ENCODE peak calls at places on chromosome 3, in seven cellular contexts. One of them, this sample, is unnamed.

GRCh38 chr3:58434990-58435389 is 1.4 kb upstream of the PDHB start:
- DNase-seq in AG09319: peak
- DNase-seq in body of pancreas: peak
- DNase-seq in heart left ventricle: no peak
- DNase-seq in stimulated activated CD4-positive, alpha-beta T cell treated with anti-CD3 and anti-CD28 coated beads, Interleukin-2, amount 100 ng/mL, for 24 hours: no peak
- DNase-seq in stimulated activated CD8-positive, alpha-beta memory T cell treated with anti-CD3 and anti-CD28 coated beads, Interleukin-4, amount 100 ng/mL, for 4 hours: no peak
- DNase-seq in nucleus accumbens: peak
- DNase-seq in this sample: no peak

GRCh38 chr3:39267631-39268553 is 11.9 kb downstream of the CX3CR1 start:
- DNase-seq in nucleus accumbens: no peak
- DNase-seq in body of pancreas: no peak
- DNase-seq in heart left ventricle: no peak
- DNase-seq in stimulated activated CD4-positive, alpha-beta T cell treated with anti-CD3 and anti-CD28 coated beads, Interleukin-2, amount 100 ng/mL, for 24 hours: peak
- DNase-seq in stimulated activated CD8-positive, alpha-beta memory T cell treated with anti-CD3 and anti-CD28 coated beads, Interleukin-4, amount 100 ng/mL, for 4 hours: peak
- DNase-seq in AG09319: no peak
- DNase-seq in this sample: no peak

GRCh38 chr3:190053919-190054672 is 66.6 kb downstream of the P3H2 start:
- DNase-seq in stimulated activated CD8-positive, alpha-beta memory T cell treated with anti-CD3 and anti-CD28 coated beads, Interleukin-4, amount 100 ng/mL, for 4 hours: no peak
- DNase-seq in AG09319: peak
- DNase-seq in body of pancreas: no peak
- DNase-seq in nucleus accumbens: no peak
- DNase-seq in stimulated activated CD4-positive, alpha-beta T cell treated with anti-CD3 and anti-CD28 coated beads, Interleukin-2, amount 100 ng/mL, for 24 hours: no peak
- DNase-seq in heart left ventricle: peak
- DNase-seq in this sample: no peak

GRCh38 chr3:3127432-3128010 is 781 bp downstream of the TRNT1 start:
- DNase-seq in stimulated activated CD8-positive, alpha-beta memory T cell treated with anti-CD3 and anti-CD28 coated beads, Interleukin-4, amount 100 ng/mL, for 4 hours: no peak
- DNase-seq in AG09319: no peak
- DNase-seq in body of pancreas: no peak
- DNase-seq in nucleus accumbens: no peak
- DNase-seq in heart left ventricle: no peak
- DNase-seq in stimulated activated CD4-positive, alpha-beta T cell treated with anti-CD3 and anti-CD28 coated beads, Interleukin-2, amount 100 ng/mL, for 24 hours: peak
- DNase-seq in this sample: peak

GRCh38 chr3:144028798-144029411 is 57.3 kb downstream of the DIPK2A start:
- DNase-seq in stimulated activated CD8-positive, alpha-beta memory T cell treated with anti-CD3 and anti-CD28 coated beads, Interleukin-4, amount 100 ng/mL, for 4 hours: no peak
- DNase-seq in heart left ventricle: no peak
- DNase-seq in body of pancreas: peak
- DNase-seq in stimulated activated CD4-positive, alpha-beta T cell treated with anti-CD3 and anti-CD28 coated beads, Interleukin-2, amount 100 ng/mL, for 24 hours: no peak
- DNase-seq in nucleus accumbens: no peak
- DNase-seq in AG09319: no peak
- DNase-seq in this sample: no peak

GRCh38 chr3:150960708-150961684 is 11.5 kb downstream of the CLRN1 start:
- DNase-seq in body of pancreas: no peak
- DNase-seq in heart left ventricle: no peak
- DNase-seq in AG09319: no peak
- DNase-seq in nucleus accumbens: no peak
- DNase-seq in stimulated activated CD8-positive, alpha-beta memory T cell treated with anti-CD3 and anti-CD28 coated beads, Interleukin-4, amount 100 ng/mL, for 4 hours: no peak
- DNase-seq in stimulated activated CD4-positive, alpha-beta T cell treated with anti-CD3 and anti-CD28 coated beads, Interleukin-2, amount 100 ng/mL, for 24 hours: no peak
- DNase-seq in this sample: no peak

GRCh38 chr3:53506110-53506762 is 11.8 kb downstream of the CACNA1D start:
- DNase-seq in stimulated activated CD4-positive, alpha-beta T cell treated with anti-CD3 and anti-CD28 coated beads, Interleukin-2, amount 100 ng/mL, for 24 hours: no peak
- DNase-seq in heart left ventricle: no peak
- DNase-seq in AG09319: no peak
- DNase-seq in nucleus accumbens: no peak
- DNase-seq in stimulated activated CD8-positive, alpha-beta memory T cell treated with anti-CD3 and anti-CD28 coated beads, Interleukin-4, amount 100 ng/mL, for 4 hours: no peak
- DNase-seq in body of pancreas: peak
- DNase-seq in this sample: no peak

GRCh38 chr3:130933801-130934345 is 40.0 kb downstream of the ATP2C1 start:
- DNase-seq in stimulated activated CD4-positive, alpha-beta T cell treated with anti-CD3 and anti-CD28 coated beads, Interleukin-2, amount 100 ng/mL, for 24 hours: no peak
- DNase-seq in body of pancreas: no peak
- DNase-seq in heart left ventricle: no peak
- DNase-seq in stimulated activated CD8-positive, alpha-beta memory T cell treated with anti-CD3 and anti-CD28 coated beads, Interleukin-4, amount 100 ng/mL, for 4 hours: no peak
- DNase-seq in nucleus accumbens: no peak
- DNase-seq in AG09319: no peak
- DNase-seq in this sample: no peak

GRCh38 chr3:126782554-126782953 is 78.5 kb downstream of the CHCHD6 start:
- DNase-seq in AG09319: peak
- DNase-seq in body of pancreas: peak
- DNase-seq in heart left ventricle: no peak
- DNase-seq in stimulated activated CD4-positive, alpha-beta T cell treated with anti-CD3 and anti-CD28 coated beads, Interleukin-2, amount 100 ng/mL, for 24 hours: no peak
- DNase-seq in nucleus accumbens: no peak
- DNase-seq in stimulated activated CD8-positive, alpha-beta memory T cell treated with anti-CD3 and anti-CD28 coated beads, Interleukin-4, amount 100 ng/mL, for 4 hours: no peak
- DNase-seq in this sample: peak

GRCh38 chr3:125048282-125048681 is 7.5 kb downstream of the HEG1 start:
- DNase-seq in stimulated activated CD4-positive, alpha-beta T cell treated with anti-CD3 and anti-CD28 coated beads, Interleukin-2, amount 100 ng/mL, for 24 hours: no peak
- DNase-seq in heart left ventricle: no peak
- DNase-seq in nucleus accumbens: no peak
- DNase-seq in body of pancreas: no peak
- DNase-seq in stimulated activated CD8-positive, alpha-beta memory T cell treated with anti-CD3 and anti-CD28 coated beads, Interleukin-4, amount 100 ng/mL, for 4 hours: no peak
- DNase-seq in AG09319: no peak
- DNase-seq in this sample: no peak

GRCh38 chr3:69309810-69310209 is 76.1 kb downstream of the FRMD4B start:
- DNase-seq in stimulated activated CD8-positive, alpha-beta memory T cell treated with anti-CD3 and anti-CD28 coated beads, Interleukin-4, amount 100 ng/mL, for 4 hours: no peak
- DNase-seq in nucleus accumbens: no peak
- DNase-seq in heart left ventricle: no peak
- DNase-seq in AG09319: no peak
- DNase-seq in body of pancreas: peak
- DNase-seq in stimulated activated CD4-positive, alpha-beta T cell treated with anti-CD3 and anti-CD28 coated beads, Interleukin-2, amount 100 ng/mL, for 24 hours: no peak
- DNase-seq in this sample: no peak

GRCh38 chr3:61172684-61173083 is 78.6 kb downstream of the FHIT start:
- DNase-seq in stimulated activated CD8-positive, alpha-beta memory T cell treated with anti-CD3 and anti-CD28 coated beads, Interleukin-4, amount 100 ng/mL, for 4 hours: no peak
- DNase-seq in body of pancreas: peak
- DNase-seq in stimulated activated CD4-positive, alpha-beta T cell treated with anti-CD3 and anti-CD28 coated beads, Interleukin-2, amount 100 ng/mL, for 24 hours: no peak
- DNase-seq in AG09319: no peak
- DNase-seq in nucleus accumbens: no peak
- DNase-seq in heart left ventricle: no peak
- DNase-seq in this sample: no peak

GRCh38 chr3:33440328-33440577 is at the start of gene UBP1:
- DNase-seq in body of pancreas: no peak
- DNase-seq in nucleus accumbens: no peak
- DNase-seq in stimulated activated CD4-positive, alpha-beta T cell treated with anti-CD3 and anti-CD28 coated beads, Interleukin-2, amount 100 ng/mL, for 24 hours: no peak
- DNase-seq in heart left ventricle: peak
- DNase-seq in AG09319: no peak
- DNase-seq in stimulated activated CD8-positive, alpha-beta memory T cell treated with anti-CD3 and anti-CD28 coated beads, Interleukin-4, amount 100 ng/mL, for 4 hours: no peak
- DNase-seq in this sample: no peak

GRCh38 chr3:46632792-46633191 is 20.5 kb downstream of the FAM240A start:
- DNase-seq in heart left ventricle: no peak
- DNase-seq in nucleus accumbens: no peak
- DNase-seq in stimulated activated CD8-positive, alpha-beta memory T cell treated with anti-CD3 and anti-CD28 coated beads, Interleukin-4, amount 100 ng/mL, for 4 hours: no peak
- DNase-seq in stimulated activated CD4-positive, alpha-beta T cell treated with anti-CD3 and anti-CD28 coated beads, Interleukin-2, amount 100 ng/mL, for 24 hours: no peak
- DNase-seq in AG09319: no peak
- DNase-seq in body of pancreas: peak
- DNase-seq in this sample: no peak

GRCh38 chr3:56937580-56937979 is 122.9 kb upstream of the SPATA12 start:
- DNase-seq in AG09319: no peak
- DNase-seq in nucleus accumbens: no peak
- DNase-seq in body of pancreas: no peak
- DNase-seq in stimulated activated CD8-positive, alpha-beta memory T cell treated with anti-CD3 and anti-CD28 coated beads, Interleukin-4, amount 100 ng/mL, for 4 hours: no peak
- DNase-seq in heart left ventricle: no peak
- DNase-seq in stimulated activated CD4-positive, alpha-beta T cell treated with anti-CD3 and anti-CD28 coated beads, Interleukin-2, amount 100 ng/mL, for 24 hours: no peak
- DNase-seq in this sample: no peak

GRCh38 chr3:168847293-168847883 is 751.7 kb upstream of the GOLIM4 start:
- DNase-seq in body of pancreas: peak
- DNase-seq in nucleus accumbens: no peak
- DNase-seq in stimulated activated CD8-positive, alpha-beta memory T cell treated with anti-CD3 and anti-CD28 coated beads, Interleukin-4, amount 100 ng/mL, for 4 hours: no peak
- DNase-seq in heart left ventricle: no peak
- DNase-seq in stimulated activated CD4-positive, alpha-beta T cell treated with anti-CD3 and anti-CD28 coated beads, Interleukin-2, amount 100 ng/mL, for 24 hours: no peak
- DNase-seq in AG09319: peak
- DNase-seq in this sample: no peak

GRCh38 chr3:126083138-126083445 is 832 bp downstream of the SLC41A3 start:
- DNase-seq in stimulated activated CD4-positive, alpha-beta T cell treated with anti-CD3 and anti-CD28 coated beads, Interleukin-2, amount 100 ng/mL, for 24 hours: no peak
- DNase-seq in nucleus accumbens: no peak
- DNase-seq in stimulated activated CD8-positive, alpha-beta memory T cell treated with anti-CD3 and anti-CD28 coated beads, Interleukin-4, amount 100 ng/mL, for 4 hours: no peak
- DNase-seq in body of pancreas: no peak
- DNase-seq in heart left ventricle: no peak
- DNase-seq in AG09319: no peak
- DNase-seq in this sample: no peak

GRCh38 chr3:146732325-146732724 is 127.2 kb upstream of the PLSCR5 start:
- DNase-seq in heart left ventricle: no peak
- DNase-seq in AG09319: no peak
- DNase-seq in stimulated activated CD4-positive, alpha-beta T cell treated with anti-CD3 and anti-CD28 coated beads, Interleukin-2, amount 100 ng/mL, for 24 hours: no peak
- DNase-seq in nucleus accumbens: no peak
- DNase-seq in body of pancreas: no peak
- DNase-seq in stimulated activated CD8-positive, alpha-beta memory T cell treated with anti-CD3 and anti-CD28 coated beads, Interleukin-4, amount 100 ng/mL, for 4 hours: no peak
- DNase-seq in this sample: no peak

GRCh38 chr3:7709383-7710082 is 792.1 kb upstream of the LMCD1 start:
- DNase-seq in stimulated activated CD4-positive, alpha-beta T cell treated with anti-CD3 and anti-CD28 coated beads, Interleukin-2, amount 100 ng/mL, for 24 hours: no peak
- DNase-seq in heart left ventricle: no peak
- DNase-seq in stimulated activated CD8-positive, alpha-beta memory T cell treated with anti-CD3 and anti-CD28 coated beads, Interleukin-4, amount 100 ng/mL, for 4 hours: no peak
- DNase-seq in AG09319: no peak
- DNase-seq in body of pancreas: no peak
- DNase-seq in nucleus accumbens: no peak
- DNase-seq in this sample: no peak

GRCh38 chr3:51547274-51547673 is 8.8 kb downstream of the RAD54L2 start:
- DNase-seq in heart left ventricle: no peak
- DNase-seq in AG09319: no peak
- DNase-seq in stimulated activated CD4-positive, alpha-beta T cell treated with anti-CD3 and anti-CD28 coated beads, Interleukin-2, amount 100 ng/mL, for 24 hours: no peak
- DNase-seq in body of pancreas: no peak
- DNase-seq in nucleus accumbens: no peak
- DNase-seq in stimulated activated CD8-positive, alpha-beta memory T cell treated with anti-CD3 and anti-CD28 coated beads, Interleukin-4, amount 100 ng/mL, for 4 hours: no peak
- DNase-seq in this sample: no peak

GRCh38 chr3:42742259-42742658 is 30.8 kb downstream of the CCDC13 start:
- DNase-seq in heart left ventricle: no peak
- DNase-seq in stimulated activated CD4-positive, alpha-beta T cell treated with anti-CD3 and anti-CD28 coated beads, Interleukin-2, amount 100 ng/mL, for 24 hours: no peak
- DNase-seq in stimulated activated CD8-positive, alpha-beta memory T cell treated with anti-CD3 and anti-CD28 coated beads, Interleukin-4, amount 100 ng/mL, for 4 hours: no peak
- DNase-seq in AG09319: no peak
- DNase-seq in body of pancreas: no peak
- DNase-seq in nucleus accumbens: no peak
- DNase-seq in this sample: no peak

GRCh38 chr3:131349946-131350347 is 31.6 kb upstream of the NUDT16 start:
- DNase-seq in heart left ventricle: peak
- DNase-seq in body of pancreas: no peak
- DNase-seq in nucleus accumbens: no peak
- DNase-seq in AG09319: peak
- DNase-seq in stimulated activated CD8-positive, alpha-beta memory T cell treated with anti-CD3 and anti-CD28 coated beads, Interleukin-4, amount 100 ng/mL, for 4 hours: no peak
- DNase-seq in stimulated activated CD4-positive, alpha-beta T cell treated with anti-CD3 and anti-CD28 coated beads, Interleukin-2, amount 100 ng/mL, for 24 hours: no peak
- DNase-seq in this sample: no peak

GRCh38 chr3:173618148-173618547 is 220.6 kb downstream of the NLGN1 start:
- DNase-seq in nucleus accumbens: no peak
- DNase-seq in AG09319: no peak
- DNase-seq in stimulated activated CD8-positive, alpha-beta memory T cell treated with anti-CD3 and anti-CD28 coated beads, Interleukin-4, amount 100 ng/mL, for 4 hours: no peak
- DNase-seq in body of pancreas: no peak
- DNase-seq in stimulated activated CD4-positive, alpha-beta T cell treated with anti-CD3 and anti-CD28 coated beads, Interleukin-2, amount 100 ng/mL, for 24 hours: no peak
- DNase-seq in heart left ventricle: no peak
- DNase-seq in this sample: no peak

GRCh38 chr3:66377800-66378199 is 123.0 kb downstream of the LRIG1 start:
- DNase-seq in body of pancreas: no peak
- DNase-seq in stimulated activated CD4-positive, alpha-beta T cell treated with anti-CD3 and anti-CD28 coated beads, Interleukin-2, amount 100 ng/mL, for 24 hours: no peak
- DNase-seq in AG09319: no peak
- DNase-seq in nucleus accumbens: no peak
- DNase-seq in heart left ventricle: no peak
- DNase-seq in stimulated activated CD8-positive, alpha-beta memory T cell treated with anti-CD3 and anti-CD28 coated beads, Interleukin-4, amount 100 ng/mL, for 4 hours: no peak
- DNase-seq in this sample: no peak

GRCh38 chr3:45224824-45225464 is 1.1 kb downstream of the TMEM158 start:
- DNase-seq in AG09319: no peak
- DNase-seq in stimulated activated CD8-positive, alpha-beta memory T cell treated with anti-CD3 and anti-CD28 coated beads, Interleukin-4, amount 100 ng/mL, for 4 hours: no peak
- DNase-seq in body of pancreas: peak
- DNase-seq in heart left ventricle: peak
- DNase-seq in nucleus accumbens: peak
- DNase-seq in stimulated activated CD4-positive, alpha-beta T cell treated with anti-CD3 and anti-CD28 coated beads, Interleukin-2, amount 100 ng/mL, for 24 hours: no peak
- DNase-seq in this sample: peak

GRCh38 chr3:46907960-46908293 is 30.4 kb downstream of the PTH1R start:
- DNase-seq in stimulated activated CD4-positive, alpha-beta T cell treated with anti-CD3 and anti-CD28 coated beads, Interleukin-2, amount 100 ng/mL, for 24 hours: no peak
- DNase-seq in stimulated activated CD8-positive, alpha-beta memory T cell treated with anti-CD3 and anti-CD28 coated beads, Interleukin-4, amount 100 ng/mL, for 4 hours: no peak
- DNase-seq in AG09319: no peak
- DNase-seq in nucleus accumbens: no peak
- DNase-seq in body of pancreas: no peak
- DNase-seq in heart left ventricle: no peak
- DNase-seq in this sample: no peak

GRCh38 chr3:40116478-40117162 is 192.9 kb upstream of the EIF1B start:
- DNase-seq in body of pancreas: no peak
- DNase-seq in nucleus accumbens: no peak
- DNase-seq in stimulated activated CD4-positive, alpha-beta T cell treated with anti-CD3 and anti-CD28 coated beads, Interleukin-2, amount 100 ng/mL, for 24 hours: no peak
- DNase-seq in heart left ventricle: no peak
- DNase-seq in AG09319: peak
- DNase-seq in stimulated activated CD8-positive, alpha-beta memory T cell treated with anti-CD3 and anti-CD28 coated beads, Interleukin-4, amount 100 ng/mL, for 4 hours: no peak
- DNase-seq in this sample: no peak

GRCh38 chr3:51371943-51372557 is 13.0 kb upstream of the MANF start:
- DNase-seq in stimulated activated CD4-positive, alpha-beta T cell treated with anti-CD3 and anti-CD28 coated beads, Interleukin-2, amount 100 ng/mL, for 24 hours: peak
- DNase-seq in nucleus accumbens: peak
- DNase-seq in stimulated activated CD8-positive, alpha-beta memory T cell treated with anti-CD3 and anti-CD28 coated beads, Interleukin-4, amount 100 ng/mL, for 4 hours: no peak
- DNase-seq in AG09319: peak
- DNase-seq in heart left ventricle: no peak
- DNase-seq in body of pancreas: peak
- DNase-seq in this sample: peak

GRCh38 chr3:21668012-21668411 is 83.0 kb downstream of the ZNF385D start:
- DNase-seq in body of pancreas: no peak
- DNase-seq in stimulated activated CD8-positive, alpha-beta memory T cell treated with anti-CD3 and anti-CD28 coated beads, Interleukin-4, amount 100 ng/mL, for 4 hours: no peak
- DNase-seq in nucleus accumbens: no peak
- DNase-seq in AG09319: no peak
- DNase-seq in heart left ventricle: no peak
- DNase-seq in stimulated activated CD4-positive, alpha-beta T cell treated with anti-CD3 and anti-CD28 coated beads, Interleukin-2, amount 100 ng/mL, for 24 hours: no peak
- DNase-seq in this sample: no peak

GRCh38 chr3:40780341-40780800 is 255.6 kb downstream of the ZNF621 start:
- DNase-seq in stimulated activated CD4-positive, alpha-beta T cell treated with anti-CD3 and anti-CD28 coated beads, Interleukin-2, amount 100 ng/mL, for 24 hours: no peak
- DNase-seq in AG09319: peak
- DNase-seq in stimulated activated CD8-positive, alpha-beta memory T cell treated with anti-CD3 and anti-CD28 coated beads, Interleukin-4, amount 100 ng/mL, for 4 hours: no peak
- DNase-seq in body of pancreas: peak
- DNase-seq in nucleus accumbens: peak
- DNase-seq in heart left ventricle: peak
- DNase-seq in this sample: peak

GRCh38 chr3:197354195-197355059 is 56.0 kb upstream of the DLG1 start:
- DNase-seq in stimulated activated CD4-positive, alpha-beta T cell treated with anti-CD3 and anti-CD28 coated beads, Interleukin-2, amount 100 ng/mL, for 24 hours: no peak
- DNase-seq in stimulated activated CD8-positive, alpha-beta memory T cell treated with anti-CD3 and anti-CD28 coated beads, Interleukin-4, amount 100 ng/mL, for 4 hours: no peak
- DNase-seq in body of pancreas: peak
- DNase-seq in nucleus accumbens: no peak
- DNase-seq in heart left ventricle: peak
- DNase-seq in AG09319: no peak
- DNase-seq in this sample: peak

GRCh38 chr3:151688571-151688970 is 45.2 kb upstream of the AADACL2 start:
- DNase-seq in body of pancreas: no peak
- DNase-seq in AG09319: no peak
- DNase-seq in stimulated activated CD8-positive, alpha-beta memory T cell treated with anti-CD3 and anti-CD28 coated beads, Interleukin-4, amount 100 ng/mL, for 4 hours: no peak
- DNase-seq in nucleus accumbens: no peak
- DNase-seq in stimulated activated CD4-positive, alpha-beta T cell treated with anti-CD3 and anti-CD28 coated beads, Interleukin-2, amount 100 ng/mL, for 24 hours: no peak
- DNase-seq in heart left ventricle: no peak
- DNase-seq in this sample: no peak

GRCh38 chr3:149368850-149369497 is 8.5 kb downstream of the TM4SF1 start:
- DNase-seq in heart left ventricle: no peak
- DNase-seq in nucleus accumbens: no peak
- DNase-seq in AG09319: no peak
- DNase-seq in stimulated activated CD8-positive, alpha-beta memory T cell treated with anti-CD3 and anti-CD28 coated beads, Interleukin-4, amount 100 ng/mL, for 4 hours: no peak
- DNase-seq in stimulated activated CD4-positive, alpha-beta T cell treated with anti-CD3 and anti-CD28 coated beads, Interleukin-2, amount 100 ng/mL, for 24 hours: no peak
- DNase-seq in body of pancreas: no peak
- DNase-seq in this sample: no peak

This sample was measured in left colon.